ENCODE peak calls at places on chromosomes 5 and 9, in eight cellular contexts. X is neural crest cell; I is fibroblast of lung; E is CD8-positive, alpha-beta T cell; M is AG09309; W is mesothelial cell of epicardium; Y is fibroblast of mammary gland; J is cardiac fibroblast. P is an unnamed sample.

GRCh38 chr5:44565360-44565759 is 176.1 kb upstream of the FGF10 start:
- DNase-seq in Y (no peak), X (no peak), E (no peak), M (no peak), J (no peak), W (no peak), I (no peak), P (no peak)

GRCh38 chr9:22976454-22976853 is 529.8 kb downstream of the DMRTA1 start:
- DNase-seq in W (no peak), M (no peak), I (peak), J (no peak), E (no peak), X (no peak), Y (peak), P (no peak)

GRCh38 chr5:34685485-34686197 is 29.5 kb downstream of the RAI14 start:
- DNase-seq in W (no peak), J (peak), Y (peak), X (no peak), E (no peak), M (no peak), I (peak), P (no peak)

GRCh38 chr5:170880084-170880483 is 18.3 kb downstream of the RANBP17 start:
- DNase-seq in M (no peak), J (no peak), I (peak), E (no peak), W (no peak), X (no peak), Y (peak), P (no peak)

GRCh38 chr9:2132484-2133082 is 117.4 kb downstream of the SMARCA2 start:
- DNase-seq in E (no peak), W (no peak), M (peak), Y (peak), X (no peak), I (peak), J (peak), P (peak)

GRCh38 chr5:112880219-112880964 is 19.3 kb downstream of the SRP19 start:
- DNase-seq in W (no peak), I (no peak), X (no peak), E (no peak), Y (no peak), J (no peak), M (no peak), P (no peak)

GRCh38 chr5:119360905-119361605 is 5.2 kb downstream of the TNFAIP8 start:
- DNase-seq in J (peak), W (no peak), I (no peak), X (no peak), Y (peak), E (no peak), M (peak), P (no peak)

GRCh38 chr9:116149844-116150243 is 3.7 kb upstream of the PAPPA start:
- DNase-seq in Y (peak), I (peak), W (no peak), X (peak), E (no peak), J (no peak), M (no peak), P (peak)

GRCh38 chr5:58002318-58002717 is 457.6 kb downstream of the PLK2 start:
- DNase-seq in E (no peak), X (no peak), W (no peak), Y (peak), M (no peak), I (no peak), J (peak), P (no peak)

GRCh38 chr5:93681432-93681831 is 60.0 kb downstream of the POU5F2 start:
- DNase-seq in J (peak), W (no peak), X (no peak), Y (peak), I (no peak), E (no peak), M (no peak), P (no peak)

GRCh38 chr5:141515946-141516647 is 27.2 kb downstream of the PCDHGC5 start:
- DNase-seq in I (no peak), E (no peak), J (no peak), W (no peak), M (no peak), X (no peak), Y (no peak), P (no peak)

GRCh38 chr5:2748841-2749513 is 2.5 kb downstream of the IRX2 start:
- DNase-seq in X (no peak), I (no peak), Y (no peak), E (no peak), M (no peak), W (no peak), J (no peak), P (no peak)

GRCh38 chr5:159965031-159965837 is 43.7 kb upstream of the TTC1 start:
- DNase-seq in W (peak), E (no peak), X (peak), J (peak), M (no peak), I (peak), Y (peak), P (peak)

GRCh38 chr5:168683247-168683926 is 104.2 kb upstream of the PANK3 start:
- DNase-seq in M (no peak), J (peak), Y (no peak), I (no peak), X (no peak), E (peak), W (no peak), P (no peak)

GRCh38 chr9:14238044-14238443 is 75.9 kb downstream of the NFIB start:
- DNase-seq in M (no peak), J (no peak), Y (peak), W (no peak), E (no peak), I (peak), X (no peak), P (no peak)

GRCh38 chr5:157748740-157749461 is 5.4 kb downstream of the LSM11 start:
- DNase-seq in I (peak), J (peak), M (peak), E (no peak), X (no peak), W (no peak), Y (peak), P (no peak)

GRCh38 chr9:13520069-13520468 is 240.6 kb upstream of the MPDZ start:
- DNase-seq in W (no peak), J (no peak), E (no peak), X (no peak), I (peak), M (no peak), Y (no peak), P (no peak)

GRCh38 chr5:35003018-35003957 is 44.5 kb downstream of the AGXT2 start:
- DNase-seq in W (peak), Y (peak), E (peak), I (peak), M (no peak), X (peak), J (peak), P (peak)

GRCh38 chr9:7243838-7244237 is 486.1 kb downstream of the KDM4C start:
- DNase-seq in Y (no peak), W (no peak), E (no peak), I (no peak), J (no peak), X (no peak), M (no peak), P (no peak)

GRCh38 chr5:144951001-144951400 is 780.3 kb downstream of the KCTD16 start:
- DNase-seq in X (no peak), Y (no peak), I (no peak), W (no peak), E (no peak), J (no peak), M (no peak), P (no peak)

GRCh38 chr9:135978650-135979461 is 17.7 kb upstream of the UBAC1 start:
- DNase-seq in J (no peak), X (no peak), Y (no peak), M (no peak), I (no peak), E (peak), W (no peak), P (no peak)

GRCh38 chr5:147382776-147383175 is 127.1 kb downstream of the DPYSL3 start:
- DNase-seq in M (no peak), I (no peak), Y (peak), W (no peak), X (no peak), E (no peak), J (peak), P (no peak)

GRCh38 chr9:79301549-79301948 is 270.2 kb upstream of the TLE4 start:
- DNase-seq in J (no peak), X (no peak), I (no peak), M (no peak), Y (no peak), W (no peak), E (no peak), P (no peak)

GRCh38 chr5:93430673-93431192 is 150.3 kb downstream of the NR2F1-AS1 start:
- DNase-seq in I (no peak), Y (no peak), X (no peak), W (no peak), J (no peak), E (no peak), M (no peak), P (no peak)

GRCh38 chr5:128083033-128083810 is at the start of gene SLC12A2:
- DNase-seq in W (peak), M (peak), I (peak), J (peak), X (peak), Y (peak), E (peak), P (peak)

GRCh38 chr9:76472925-76473324 is 13.9 kb downstream of the GCNT1 start:
- DNase-seq in J (peak), M (no peak), W (no peak), X (peak), Y (no peak), E (no peak), I (no peak), P (no peak)

GRCh38 chr5:178433273-178433775 is 156.9 kb downstream of the COL23A1 start:
- DNase-seq in J (no peak), Y (no peak), X (no peak), E (no peak), M (no peak), W (no peak), I (no peak), P (no peak)

GRCh38 chr5:179242676-179243075 is 102.6 kb downstream of the ADAMTS2 start:
- DNase-seq in I (no peak), E (no peak), M (no peak), W (no peak), X (no peak), Y (no peak), J (no peak), P (no peak)

GRCh38 chr5:79742549-79743136 is 53.0 kb downstream of the CMYA5 start:
- DNase-seq in I (no peak), Y (no peak), W (no peak), J (no peak), M (no peak), E (no peak), X (no peak), P (no peak)

GRCh38 chr5:120151181-120151580 is 312.9 kb upstream of the PRR16 start:
- DNase-seq in X (no peak), E (no peak), I (no peak), Y (no peak), M (no peak), W (no peak), J (no peak), P (no peak)

GRCh38 chr5:145243016-145243415 is 592.1 kb downstream of the PRELID2 start:
- DNase-seq in W (no peak), E (no peak), X (no peak), M (no peak), Y (no peak), I (no peak), J (no peak), P (no peak)

GRCh38 chr5:2848634-2849033 is 97.2 kb upstream of the IRX2 start:
- DNase-seq in Y (peak), E (no peak), J (no peak), I (no peak), W (no peak), X (no peak), M (no peak), P (no peak)

DNA sequence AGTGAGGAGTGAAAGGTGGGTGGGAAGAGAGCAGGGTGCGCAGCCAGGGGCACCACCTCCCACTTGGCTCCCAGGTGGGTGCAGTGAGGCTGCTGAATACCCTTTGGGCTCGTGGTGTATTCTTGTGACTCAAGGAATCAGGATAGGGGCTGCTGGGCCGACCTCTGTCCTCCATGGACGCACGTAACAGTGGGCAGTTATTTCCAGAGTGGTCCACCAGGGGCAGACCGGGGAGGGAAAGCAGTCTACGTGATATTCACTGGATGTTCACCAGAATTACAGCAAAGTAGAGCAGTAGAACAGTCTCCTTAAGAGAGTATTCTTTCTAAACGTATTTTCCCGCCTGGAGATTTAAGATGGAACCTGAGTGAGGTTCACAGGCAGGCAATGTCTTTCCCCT is 88.5 kb downstream of the SYK start:
- DNase-seq in X (peak), W (no peak), Y (peak), E (no peak), I (no peak), J (no peak), M (no peak), P (no peak)
- TF ChIP-seq CTCF in X (no peak), W (no peak), Y (no peak), E (no peak), I (no peak), J (no peak), M (no peak), P (no peak)

GRCh38 chr5:51347704-51348103 is 35.5 kb upstream of the ISL1 start:
- DNase-seq in X (no peak), J (no peak), M (no peak), I (no peak), Y (no peak), W (no peak), E (no peak), P (no peak)
- TF ChIP-seq CTCF in X (peak), J (no peak), M (no peak), I (no peak), Y (no peak), W (no peak), E (no peak), P (no peak)

GRCh38 chr5:73945505-73945904 is 319.5 kb downstream of the ARHGEF28 start:
- DNase-seq in E (no peak), W (no peak), Y (no peak), J (no peak), I (no peak), M (no peak), X (no peak), P (no peak)
- TF ChIP-seq CTCF in E (no peak), W (peak), Y (peak), J (peak), I (peak), M (peak), X (peak), P (no peak)

GRCh38 chr9:133257398-133258053 is 17.5 kb downstream of the ABO start:
- DNase-seq in Y (no peak), E (no peak), M (no peak), J (no peak), W (no peak), X (no peak), I (no peak), P (peak)
- TF ChIP-seq CTCF in Y (no peak), E (no peak), M (no peak), J (no peak), W (no peak), X (no peak), I (no peak), P (no peak)

GRCh38 chr9:111657051-111657450 is 4.4 kb upstream of the GNG10 start:
- DNase-seq in X (no peak), E (no peak), J (no peak), Y (no peak), M (no peak), W (no peak), I (no peak), P (no peak)
- TF ChIP-seq CTCF in X (no peak), E (no peak), J (no peak), Y (no peak), M (no peak), W (no peak), I (no peak), P (no peak)

DNA sequence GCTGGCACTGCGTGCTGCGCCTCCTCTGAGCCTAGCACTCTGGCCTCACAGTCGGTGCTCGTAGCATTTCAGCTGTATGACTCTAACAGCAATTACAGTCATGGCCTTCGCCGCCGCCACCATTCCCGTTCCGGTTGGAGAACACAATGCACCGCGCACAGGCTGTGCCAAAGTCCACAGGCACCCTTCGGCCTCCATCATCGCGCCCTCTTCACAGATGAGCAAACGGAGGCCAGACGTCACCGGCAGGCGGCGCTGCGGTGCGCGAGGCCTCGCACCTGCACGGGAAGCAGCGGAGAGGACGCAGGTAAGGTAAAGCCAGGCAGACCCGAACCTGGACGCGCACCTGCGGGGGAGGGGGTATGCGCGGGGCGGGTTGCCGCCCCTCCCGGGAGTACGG is 128.9 kb downstream of the BARX1 start:
- DNase-seq in J (no peak), W (no peak), E (peak), M (no peak), I (no peak), X (no peak), Y (no peak), P (peak)
- TF ChIP-seq CTCF in J (peak), W (peak), E (peak), M (peak), I (no peak), X (peak), Y (no peak), P (peak)

DNA sequence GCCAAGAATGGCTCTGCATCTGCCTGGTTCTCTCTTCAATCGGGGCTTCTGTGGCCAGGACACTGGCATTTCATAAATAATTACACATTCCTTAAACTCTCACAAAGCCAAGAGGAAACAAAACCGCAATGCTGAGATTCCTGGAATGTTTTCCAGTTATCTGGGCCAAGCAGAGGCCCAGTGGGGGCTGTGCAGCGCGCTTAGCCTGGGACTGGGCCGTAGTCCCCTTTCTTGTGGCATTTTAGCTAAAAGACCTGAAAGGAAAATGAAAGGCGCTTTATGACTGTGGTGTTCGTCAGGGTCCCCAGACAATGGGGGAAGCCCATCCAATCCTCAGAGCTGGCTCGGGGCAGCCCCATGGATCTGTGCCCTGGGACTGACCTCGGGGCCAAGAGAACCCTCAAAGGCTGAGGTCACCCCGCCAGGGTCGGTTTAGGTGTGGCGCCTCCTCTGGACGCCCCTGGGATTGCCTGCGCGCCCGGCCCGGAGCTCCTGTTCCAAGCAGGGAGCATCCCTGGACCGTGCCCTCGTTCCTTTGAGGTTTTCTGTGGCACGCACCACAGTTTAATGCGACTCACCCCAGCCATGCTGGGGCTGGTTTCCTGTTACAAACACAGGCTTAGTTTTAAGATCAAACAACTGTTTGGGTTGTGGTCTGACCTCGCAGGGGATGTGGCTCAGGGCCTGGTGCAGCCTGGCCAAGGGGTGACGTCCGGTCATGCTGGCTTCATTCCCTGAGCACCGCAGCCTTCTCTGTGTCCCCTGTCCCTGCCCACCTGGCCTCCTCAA is 51.5 kb upstream of the NKD2 start:
- DNase-seq in Y (peak), E (peak), I (peak), X (no peak), M (peak), J (peak), W (no peak), P (peak)
- TF ChIP-seq CTCF in Y (peak), E (no peak), I (peak), X (peak), M (peak), J (peak), W (no peak), P (no peak)

P was measured in GM10248.